ENCODE peak calls at places on chromosomes 11 and 22, in five cellular contexts. Z is astrocyte of the spinal cord, M is lower leg skin, B is prostate gland, J is NB4. W is an unnamed sample.

GRCh38 chr11:13105237-13105844 is 96.2 kb downstream of the RASSF10 start:
- DNase-seq in B (no peak), J (peak; percentile 8), Z (no peak), M (no peak), W (no peak)

GRCh38 chr11:47003180-47003877 is 66.8 kb downstream of the CSTPP1 start:
- DNase-seq in B (no peak), J (peak; percentile 46), M (no peak), Z (no peak), W (no peak)

GRCh38 chr11:126585388-126586302 is 230.2 kb downstream of the ST3GAL4 start:
- DNase-seq in Z (peak; percentile 96), M (no peak), B (peak; percentile 67), J (no peak), W (peak; percentile 78)

GRCh38 chr22:43110927-43111623 is 525 bp downstream of the BIK start:
- DNase-seq in M (no peak), J (peak; percentile 46), Z (no peak), B (peak; percentile 57), W (no peak)

GRCh38 chr11:48087974-48088681 is 107.8 kb downstream of the PTPRJ start:
- DNase-seq in M (peak; percentile 85), J (no peak), Z (no peak), B (peak; percentile 70), W (no peak)

GRCh38 chr22:49968831-49969661 is 8.5 kb downstream of the PIM3 start:
- DNase-seq in B (no peak), M (peak; percentile 89), J (no peak), Z (no peak), W (peak; percentile 73)

GRCh38 chr11:80165763-80166162 is 724.9 kb upstream of the TENM4 start:
- DNase-seq in J (no peak), M (no peak), Z (no peak), B (no peak), W (no peak)

GRCh38 chr22:24187731-24188644 is 6.7 kb downstream of the SUSD2 start:
- DNase-seq in M (no peak), B (no peak), J (no peak), Z (no peak), W (no peak)

GRCh38 chr22:43088979-43089717 is at the start of gene TTLL1:
- DNase-seq in B (peak; percentile 76), Z (peak; percentile 89), M (peak; percentile 96), J (peak; percentile 92), W (peak; percentile 88)

GRCh38 chr11:72079776-72080325 is 491 bp downstream of the NUMA1 start:
- DNase-seq in J (no peak), M (peak; percentile 89), B (peak; percentile 68), Z (no peak), W (no peak)

GRCh38 chr11:13668957-13669521 is 571 bp downstream of the FAR1 start:
- DNase-seq in M (peak; percentile 88), B (peak; percentile 37), J (peak; percentile 63), Z (peak; percentile 24), W (peak; percentile 77)

GRCh38 chr11:70522613-70523311 is 124.4 kb downstream of the CTTN start:
- DNase-seq in M (no peak), B (no peak), Z (no peak), J (no peak), W (no peak)

GRCh38 chr11:33375688-33376311 is 118.6 kb downstream of the HIPK3 start:
- DNase-seq in Z (peak; percentile 35), M (no peak), B (no peak), J (no peak), W (no peak)

GRCh38 chr11:125621995-125622394 is 3.0 kb upstream of the CHEK1 start:
- DNase-seq in B (no peak), M (no peak), Z (peak; percentile 40), J (peak; percentile 41), W (no peak)

GRCh38 chr11:119468511-119468910 is 45.5 kb upstream of the THY1 start:
- DNase-seq in M (peak; percentile 56), J (no peak), Z (no peak), B (no peak), W (no peak)

GRCh38 chr11:82978422-82979099 is 77.0 kb downstream of the DDIAS start:
- DNase-seq in J (no peak), M (no peak), B (no peak), Z (peak; percentile 84), W (no peak)

GRCh38 chr11:67378544-67378943 is 5.1 kb upstream of the CLCF1 start:
- DNase-seq in M (no peak), B (no peak), Z (no peak), J (no peak), W (no peak)

GRCh38 chr11:133360860-133361688 is 171.2 kb downstream of the OPCML start:
- DNase-seq in M (no peak), B (no peak), J (no peak), Z (no peak), W (no peak)

GRCh38 chr11:112789481-112789880 is 171.7 kb upstream of the NCAM1 start:
- DNase-seq in Z (no peak), B (no peak), J (no peak), M (no peak), W (no peak)

GRCh38 chr11:73257342-73258103 is 14.6 kb upstream of the P2RY6 start:
- DNase-seq in J (no peak), B (no peak), Z (peak; percentile 94), M (peak; percentile 83), W (peak; percentile 87)

GRCh38 chr11:122180435-122180834 is 64.4 kb upstream of the BLID start:
- DNase-seq in J (peak; percentile 50), M (no peak), Z (peak; percentile 98), B (no peak), W (no peak)

GRCh38 chr11:10326080-10326964 is 21.4 kb downstream of the ADM start:
- DNase-seq in B (no peak), M (no peak), Z (peak; percentile 76), J (no peak), W (no peak)

GRCh38 chr11:95101935-95102334 is 12.3 kb downstream of the ENDOD1 start:
- DNase-seq in Z (no peak), J (no peak), M (no peak), B (no peak), W (no peak)

GRCh38 chr22:38317237-38317994 is at the start of gene CSNK1E:
- DNase-seq in M (peak; percentile 96), B (peak; percentile 76), J (peak; percentile 70), Z (peak; percentile 69), W (no peak)

GRCh38 chr22:50025993-50026392 is 13.4 kb upstream of the IL17REL start:
- DNase-seq in M (peak; percentile 72), Z (no peak), B (no peak), J (no peak), W (no peak)

GRCh38 chr11:124950606-124951330 is 3.2 kb upstream of the CCDC15 start:
- DNase-seq in J (no peak), B (no peak), Z (no peak), M (no peak), W (no peak)

GRCh38 chr11:78822931-78823423 is 248.3 kb upstream of the NARS2 start:
- DNase-seq in B (no peak), M (peak; percentile 68), J (no peak), Z (no peak), W (no peak)

GRCh38 chr22:21759631-21760030 is 24.0 kb upstream of the YPEL1 start:
- DNase-seq in M (no peak), Z (no peak), B (no peak), J (no peak), W (no peak)

GRCh38 chr11:133782116-133782725 is 63.1 kb downstream of the SPATA19 start:
- DNase-seq in B (no peak), J (no peak), Z (no peak), M (no peak), W (no peak)

GRCh38 chr11:100927579-100927978 is 202.0 kb downstream of the PGR start:
- DNase-seq in M (no peak), B (no peak), J (no peak), Z (no peak), W (no peak)

GRCh38 chr11:67268036-67268683 is 1.9 kb downstream of the GRK2 start:
- DNase-seq in Z (no peak), J (peak; percentile 99), M (no peak), B (no peak), W (peak; percentile 72)

GRCh38 chr11:11788067-11788710 is 53.6 kb upstream of the USP47 start:
- DNase-seq in J (no peak), B (no peak), Z (no peak), M (no peak), W (no peak)
- TF ChIP-seq CTCF in J (no peak), B (no peak), Z (no peak), M (no peak), W (no peak)

GRCh38 chr11:118009821-118010737 is 23.9 kb downstream of the IL10RA start:
- DNase-seq in J (no peak), M (no peak), Z (no peak), B (no peak), W (no peak)
- H3K4me3 ChIP-seq in J (no peak overlapping the region), M (no peak overlapping the region), Z (no peak overlapping the region), B (no peak overlapping the region), W (no peak overlapping the region)

GRCh38 chr11:69086152-69086551 is 37.4 kb downstream of the TPCN2 start:
- DNase-seq in B (no peak), M (no peak), Z (no peak), J (peak; percentile 56), W (no peak)

GRCh38 chr11:69089258-69089657 is 40.5 kb downstream of the TPCN2 start:
- DNase-seq in B (no peak), Z (peak; percentile 84), M (no peak), J (peak; percentile 81), W (no peak)

GRCh38 chr11:69087811-69088210 is 39.1 kb downstream of the TPCN2 start:
- DNase-seq in J (no peak), B (no peak), M (no peak), Z (no peak), W (no peak)

GRCh38 chr11:69086741-69087524 is 38.2 kb downstream of the TPCN2 start:
- DNase-seq in J (no peak), Z (no peak), B (no peak), M (no peak), W (no peak)

DNA sequence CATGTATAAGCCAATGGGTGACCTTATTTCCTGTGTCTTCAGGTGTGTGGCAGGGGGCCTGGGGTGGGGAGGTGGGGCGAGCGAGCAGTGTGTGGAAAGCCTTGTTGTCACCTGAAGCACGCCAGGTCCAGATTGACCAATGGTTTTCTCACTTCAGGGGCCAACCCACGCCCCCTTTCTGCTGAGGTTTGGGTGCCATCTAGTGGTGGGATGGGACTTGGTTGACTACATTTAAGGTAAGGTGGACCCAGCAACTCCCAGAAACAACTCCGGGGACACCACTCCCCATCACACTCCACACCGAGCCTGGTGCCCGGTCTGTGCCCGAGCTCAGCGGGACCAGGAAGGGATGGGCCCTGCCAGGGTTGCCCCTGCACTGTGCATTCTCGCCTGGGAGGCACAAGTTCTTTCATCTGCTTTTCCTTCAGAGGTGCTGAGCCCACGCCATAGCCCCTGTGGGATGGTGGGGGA is 40.0 kb downstream of the TPCN2 start:
- DNase-seq in M (no peak), B (peak; percentile 72), J (peak; percentile 85), Z (peak; percentile 78), W (no peak)
- TF ChIP-seq CTCF in M (no peak), B (peak; percentile 76), J (peak; percentile 74), Z (peak; percentile 76), W (peak; percentile 62)

GRCh38 chr11:68750988-68751325 is 363 bp downstream of the TESMIN start:
- DNase-seq in J (no peak), M (no peak), B (no peak), Z (no peak), W (no peak)

GRCh38 chr11:68750197-68750987 is 928 bp downstream of the TESMIN start:
- DNase-seq in B (no peak), M (no peak), Z (no peak), J (no peak), W (no peak)

GRCh38 chr11:68753300-68753699 is 2.0 kb upstream of the TESMIN start:
- DNase-seq in Z (no peak), J (no peak), B (no peak), M (no peak), W (no peak)

GRCh38 chr11:68749501-68750196 is 1.7 kb downstream of the TESMIN start:
- DNase-seq in Z (peak; percentile 32), B (no peak), M (no peak), J (no peak), W (no peak)

GRCh38 chr11:68751331-68751856 is at the start of gene TESMIN:
- DNase-seq in B (peak; percentile 95), M (peak; percentile 96), Z (peak; percentile 62), J (peak; percentile 93), W (no peak)
- H3K4me3 ChIP-seq in B (peak within 1 kb of the TSS; percentile 67), M (peak within 1 kb of the TSS; percentile 29), Z (peak within 1 kb of the TSS; percentile 8), J (no peak within 1 kb of the TSS), W (peak within 1 kb of the TSS; percentile 71)